ENCODE peak calls at places on chromosomes 11 and 22, in five cellular contexts. V, G, D, T and P are unnamed samples. For H3K4me1 and H3K9me3, the result is how much of the 10 kb centered on the place peaks cover.

GRCh38 chr11:104934594-104934993 is 33.8 kb downstream of the CASP4 start:
- DNase-seq in V (no peak), G (no peak), D (no peak), T (no peak), P (peak)

GRCh38 chr11:35103366-35104194 is 35.4 kb upstream of the CD44 start:
- DNase-seq in V (no peak), G (no peak), D (no peak), T (no peak), P (no peak)

GRCh38 chr11:121654506-121655480 is 202.0 kb upstream of the SORL1-AS1 start:
- DNase-seq in V (no peak), G (no peak), D (no peak), T (no peak), P (no peak)

GRCh38 chr11:15911377-15912044 is 444.8 kb downstream of the SOX6 start:
- DNase-seq in V (peak), G (no peak), D (no peak), T (no peak), P (no peak)

GRCh38 chr11:18322818-18323570 is 627 bp downstream of the GTF2H1 start:
- DNase-seq in V (no peak), G (peak), D (no peak), T (no peak), P (no peak)

GRCh38 chr11:97364047-97364446 is 974.2 kb downstream of the JRKL start:
- DNase-seq in V (no peak), G (no peak), D (no peak), T (no peak), P (no peak)

GRCh38 chr11:6196396-6196795 is 2.6 kb upstream of the OR52W1 start:
- DNase-seq in V (no peak), G (no peak), D (no peak), T (no peak), P (no peak)

GRCh38 chr11:6251990-6252473 is 7.6 kb upstream of the CCKBR start:
- DNase-seq in V (no peak), G (no peak), D (no peak), T (no peak), P (no peak)

GRCh38 chr22:29083576-29084566 is 11.0 kb downstream of the KREMEN1 start:
- DNase-seq in V (no peak), G (no peak), D (no peak), T (no peak), P (no peak)

GRCh38 chr11:46564459-46564858 is 29.4 kb downstream of the AMBRA1 start:
- DNase-seq in V (no peak), G (no peak), D (no peak), T (no peak), P (no peak)

GRCh38 chr11:17333799-17334586 is 17.6 kb upstream of the NCR3LG1 start:
- DNase-seq in V (peak), G (no peak), D (no peak), T (no peak), P (peak)

GRCh38 chr22:20616451-20617043 is 109.1 kb downstream of the MED15 start:
- DNase-seq in V (no peak), G (no peak), D (no peak), T (no peak), P (no peak)

GRCh38 chr11:73729594-73730206 is 31.2 kb downstream of the RAB6A start:
- DNase-seq in V (no peak), G (peak), D (peak), T (peak), P (no peak)

GRCh38 chr11:75029836-75030631 is 41.3 kb downstream of the NEU3 start:
- DNase-seq in V (no peak), G (no peak), D (no peak), T (no peak), P (no peak)

GRCh38 chr11:13152736-13153541 is 124.7 kb upstream of the BMAL1 start:
- DNase-seq in V (no peak), G (peak), D (no peak), T (no peak), P (no peak)

GRCh38 chr22:45309422-45310227 is at the start of gene FAM118A:
- DNase-seq in V (peak), G (peak), D (peak), T (peak), P (peak)

GRCh38 chr11:131198646-131199285 is 171.6 kb upstream of the NTM start:
- DNase-seq in V (no peak), G (no peak), D (no peak), T (no peak), P (no peak)

GRCh38 chr22:22817468-22818201 is 70.0 kb upstream of the IGLL5 start:
- DNase-seq in V (no peak), G (no peak), D (no peak), T (no peak), P (no peak)
- H3K4me1 ChIP-seq in V (under half), G (under half), D (under half), T (half or more), P (half or more)

DNA sequence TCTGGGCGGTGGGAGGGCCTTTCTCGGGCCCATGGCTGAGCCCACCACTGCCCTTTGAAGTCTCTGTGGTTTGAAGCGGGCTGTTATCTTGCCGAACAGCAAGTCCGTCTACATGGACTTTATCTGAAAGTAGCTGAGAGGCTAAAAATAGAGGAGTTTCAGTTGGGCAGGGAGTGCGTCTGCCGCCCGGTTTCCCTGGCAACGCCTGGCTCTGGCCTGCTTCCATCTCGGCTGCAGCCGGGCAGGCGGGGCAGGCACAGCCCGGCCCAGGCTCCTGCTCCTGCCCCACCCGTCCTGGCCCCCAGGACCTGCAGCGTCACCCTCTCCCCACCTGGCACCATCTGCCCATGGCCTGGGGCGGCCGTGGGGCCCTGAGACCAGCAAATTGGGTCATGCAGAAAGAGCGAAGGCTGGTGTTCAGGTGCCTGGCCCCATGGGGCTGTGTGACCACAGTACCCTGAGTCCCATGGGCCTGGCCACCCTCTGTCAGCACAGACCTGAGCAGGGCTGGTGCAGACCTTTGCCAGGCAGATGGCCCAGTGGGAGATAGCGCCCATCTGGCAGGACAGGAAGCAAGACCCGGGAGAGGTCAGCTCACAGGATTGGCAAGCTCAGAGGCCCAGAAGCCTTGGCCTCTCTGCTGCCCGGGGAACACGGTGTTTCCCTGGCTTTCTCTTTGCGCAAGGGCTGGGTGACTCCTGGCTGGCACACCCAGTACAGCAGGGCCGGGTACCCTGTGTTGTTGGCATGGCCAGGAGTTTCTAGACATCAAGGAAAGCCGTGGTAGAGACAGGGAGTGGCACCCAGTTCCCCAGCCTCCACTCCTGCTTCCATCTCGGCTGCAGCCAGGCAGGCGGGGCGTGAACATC is 79.1 kb upstream of the KCNQ1OT1 start:
- DNase-seq in V (peak), G (no peak), D (no peak), T (no peak), P (no peak)
- H3K4me3 ChIP-seq in V (peak), G (no peak), D (no peak), T (no peak), P (no peak)

GRCh38 chr22:47899894-47900293 is 1137.4 kb downstream of the TBC1D22A start:
- DNase-seq in V (no peak), G (no peak), D (no peak), T (no peak), P (no peak)
- H3K9me3 ChIP-seq in V (under half), G (under half), D (under half), T (under half), P (under half)

GRCh38 chr11:126501641-126502040 is 146.2 kb downstream of the ST3GAL4 start:
- DNase-seq in V (no peak), G (no peak), D (no peak), T (no peak), P (no peak)

GRCh38 chr11:126502982-126503381 is 147.5 kb downstream of the ST3GAL4 start:
- DNase-seq in V (no peak), G (no peak), D (no peak), T (no peak), P (no peak)

GRCh38 chr11:126502159-126502558 is 146.7 kb downstream of the ST3GAL4 start:
- DNase-seq in V (no peak), G (no peak), D (no peak), T (no peak), P (no peak)

GRCh38 chr11:126499124-126499752 is 143.8 kb downstream of the ST3GAL4 start:
- DNase-seq in V (no peak), G (no peak), D (no peak), T (no peak), P (no peak)

GRCh38 chr11:126500981-126501380 is 145.5 kb downstream of the ST3GAL4 start:
- DNase-seq in V (no peak), G (no peak), D (no peak), T (no peak), P (no peak)
- H3K4me1 ChIP-seq in V (under half), G (under half), D (under half), T (under half), P (under half)

DNA sequence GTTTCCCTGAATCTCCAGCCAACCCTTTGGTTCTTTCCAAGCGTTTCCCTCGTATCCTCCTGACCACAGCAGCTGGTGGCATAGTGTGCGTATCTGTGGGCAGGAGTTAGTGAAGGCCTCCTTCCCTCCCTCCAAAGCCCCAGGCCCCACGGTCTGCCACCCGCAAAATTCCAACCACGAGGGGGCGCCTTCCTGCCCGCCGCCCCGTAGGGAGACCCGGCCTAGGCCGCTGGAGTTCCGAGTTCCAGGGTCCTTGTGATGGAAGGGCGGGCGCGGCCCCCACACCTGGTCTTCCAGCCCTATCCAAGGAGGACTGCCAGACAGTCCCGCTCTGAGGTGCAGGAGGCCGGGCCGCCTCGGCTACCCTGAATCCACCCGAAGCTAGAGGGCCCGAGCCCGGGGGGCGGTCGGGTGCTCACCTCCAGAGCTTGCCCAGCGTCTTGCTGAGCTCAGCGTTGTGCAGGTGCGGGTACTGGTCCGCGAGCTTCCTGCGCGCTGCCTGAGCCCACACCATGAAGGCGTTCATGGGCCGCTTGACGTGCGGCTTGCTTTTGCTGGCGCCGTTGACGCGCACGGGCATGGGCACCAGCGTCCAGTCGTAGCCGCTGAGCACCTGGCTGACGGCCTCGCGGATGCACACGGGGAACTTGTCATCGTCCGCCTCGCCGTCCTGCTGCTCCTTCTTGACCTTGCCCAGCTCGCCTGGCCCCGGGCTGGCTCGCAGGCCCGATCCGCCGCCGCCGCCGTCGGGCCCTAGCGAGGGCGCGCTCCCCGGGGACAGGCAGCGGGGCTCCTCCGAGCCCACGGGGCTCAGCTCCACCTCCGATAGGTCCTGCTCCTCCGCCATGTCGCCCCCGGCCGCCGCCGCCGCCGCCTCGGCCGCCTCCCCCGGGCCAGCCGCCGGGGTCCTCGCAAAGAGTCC is 1.2 kb downstream of the SOX10 start:
- DNase-seq in V (no peak), G (peak), D (no peak), T (no peak), P (no peak)
- H3K4me3 ChIP-seq in V (peak), G (peak), D (no peak), T (no peak), P (no peak)

GRCh38 chr22:49576241-49577141 is 251.2 kb downstream of the BRD1 start:
- DNase-seq in V (no peak), G (no peak), D (no peak), T (no peak), P (no peak)
- H3K9me3 ChIP-seq in V (under half), G (under half), D (under half), T (under half), P (under half)

DNA sequence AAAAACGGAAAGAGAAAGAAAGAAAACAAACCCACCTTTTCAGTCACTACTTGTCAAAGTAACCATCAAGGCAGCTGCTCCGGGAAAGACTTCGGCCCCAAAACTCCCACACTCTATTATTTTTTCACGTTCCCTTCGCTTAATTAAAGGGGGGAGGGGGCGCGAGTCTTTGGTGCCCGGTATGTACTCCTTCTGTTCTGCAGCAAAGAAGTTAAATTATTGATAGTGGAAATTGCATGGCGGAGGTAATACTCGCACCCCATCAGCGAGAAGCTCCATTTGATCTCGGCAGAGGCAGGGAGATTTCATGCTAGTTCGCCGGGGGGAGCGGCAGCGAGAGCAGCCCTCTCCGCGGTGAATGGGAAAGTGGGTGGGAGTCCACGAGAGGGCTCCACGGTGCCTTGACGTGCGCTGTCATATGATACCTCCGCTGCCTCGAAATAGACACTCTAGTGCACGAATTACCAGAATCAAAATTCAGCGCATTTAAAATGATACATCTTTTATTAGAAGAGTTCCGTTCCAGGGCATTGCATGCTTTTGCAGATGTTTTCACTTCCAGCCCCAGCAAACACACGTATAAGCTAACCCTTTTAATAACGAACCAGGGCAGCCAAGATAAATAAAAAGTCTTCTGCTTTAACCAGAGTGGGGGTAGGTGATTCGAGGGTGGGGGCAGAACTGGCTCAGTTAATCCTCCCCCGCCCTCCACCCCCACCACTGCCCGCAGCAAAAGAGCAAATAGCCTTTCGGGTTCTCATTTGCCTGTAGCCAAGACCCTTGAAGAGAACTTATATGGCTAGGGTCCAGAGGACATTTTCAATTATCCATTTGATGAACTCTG is 1.2 kb upstream of the BDNF start:
- DNase-seq in V (peak), G (peak), D (no peak), T (no peak), P (no peak)
- H3K4me1 ChIP-seq in V (under half), G (under half), D (half or more), T (under half), P (under half)